ENCODE peak calls at places on chromosome 6, in eight cellular contexts. O is cardiac muscle cell, B is breast epithelium, A is ascending aorta, C is neuronal stem cell, G is psoas muscle, L is MM.1S, M is right lobe of liver. I is an unnamed sample. For H3K4me1 and H3K27me3, the result is how much of the 10 kb centered on the place peaks cover.

GRCh38 chr6:153553627-153554026 is 422.5 kb upstream of the RGS17 start:
- DNase-seq in O (no peak), B (no peak), A (no peak), C (peak), G (no peak), L (peak), M (no peak), I (no peak)

GRCh38 chr6:26301638-26302037 is 63.4 kb upstream of the BTN3A2 start:
- DNase-seq in O (no peak), B (no peak), A (no peak), C (no peak), G (no peak), L (peak), M (no peak), I (no peak)

GRCh38 chr6:160861824-160862223 is 129.7 kb upstream of the MAP3K4 start:
- DNase-seq in O (no peak), B (no peak), A (no peak), C (no peak), G (no peak), L (no peak), M (no peak), I (no peak)

GRCh38 chr6:1645466-1646185 is 35.9 kb downstream of the FOXC1 start:
- DNase-seq in O (no peak), B (no peak), A (no peak), C (no peak), G (no peak), L (no peak), M (no peak), I (no peak)

GRCh38 chr6:140285471-140285870 is 911.0 kb upstream of the CITED2 start:
- DNase-seq in O (peak), B (no peak), A (no peak), C (no peak), G (no peak), L (no peak), M (no peak), I (no peak)

GRCh38 chr6:168507730-168508129 is 66.7 kb downstream of the SMOC2 start:
- DNase-seq in O (no peak), B (no peak), A (no peak), C (no peak), G (no peak), L (no peak), M (no peak), I (no peak)

GRCh38 chr6:21371676-21372161 is 221.8 kb upstream of the SOX4 start:
- DNase-seq in O (peak), B (no peak), A (no peak), C (peak), G (no peak), L (no peak), M (no peak), I (no peak)

GRCh38 chr6:106444777-106445507 is 84.4 kb downstream of the CRYBG1 start:
- DNase-seq in O (peak), B (no peak), A (no peak), C (peak), G (no peak), L (peak), M (no peak), I (peak)

GRCh38 chr6:4593891-4594445 is 182.2 kb upstream of the CDYL start:
- DNase-seq in O (no peak), B (no peak), A (no peak), C (no peak), G (no peak), L (no peak), M (no peak), I (no peak)

GRCh38 chr6:41645007-41645618 is 6.8 kb downstream of the MDFI start:
- DNase-seq in O (no peak), B (no peak), A (no peak), C (no peak), G (no peak), L (no peak), M (peak), I (no peak)

GRCh38 chr6:3109755-3110154 is 8.8 kb upstream of the BPHL start:
- DNase-seq in O (no peak), B (no peak), A (no peak), C (no peak), G (no peak), L (no peak), M (no peak), I (no peak)

GRCh38 chr6:112618796-112619195 is 271.7 kb downstream of the RFPL4B start:
- DNase-seq in O (peak), B (no peak), A (no peak), C (peak), G (no peak), L (no peak), M (no peak), I (no peak)

GRCh38 chr6:166330612-166331011 is 11.7 kb downstream of the SFT2D1 start:
- DNase-seq in O (peak), B (no peak), A (no peak), C (peak), G (peak), L (no peak), M (peak), I (no peak)

GRCh38 chr6:141484726-141485125 is 648.0 kb upstream of the GJE1 start:
- DNase-seq in O (peak), B (no peak), A (no peak), C (no peak), G (no peak), L (peak), M (no peak), I (peak)

GRCh38 chr6:114240800-114241199 is 102.0 kb downstream of the HS3ST5 start:
- DNase-seq in O (no peak), B (no peak), A (no peak), C (no peak), G (no peak), L (no peak), M (no peak), I (no peak)

GRCh38 chr6:157989541-157990289 is 8.1 kb downstream of the SYNJ2 start:
- DNase-seq in O (peak), B (peak), A (no peak), C (no peak), G (peak), L (no peak), M (peak), I (no peak)

GRCh38 chr6:39365281-39366074 is 43.0 kb upstream of the KCNK16 start:
- DNase-seq in O (peak), B (no peak), A (no peak), C (no peak), G (no peak), L (no peak), M (no peak), I (no peak)

GRCh38 chr6:140909156-140909555 is 1223.6 kb upstream of the GJE1 start:
- DNase-seq in O (no peak), B (no peak), A (no peak), C (no peak), G (no peak), L (no peak), M (no peak), I (no peak)

GRCh38 chr6:165708985-165709576 is 46.0 kb upstream of the PDE10A start:
- DNase-seq in O (no peak), B (no peak), A (no peak), C (no peak), G (no peak), L (no peak), M (no peak), I (no peak)

GRCh38 chr6:87436435-87436834 is 28.7 kb downstream of the CFAP206 start:
- DNase-seq in O (peak), B (no peak), A (no peak), C (peak), G (no peak), L (peak), M (peak), I (peak)

GRCh38 chr6:137680678-137681346 is 186.2 kb upstream of the TNFAIP3 start:
- DNase-seq in O (peak), B (no peak), A (no peak), C (no peak), G (no peak), L (no peak), M (no peak), I (no peak)

GRCh38 chr6:14711056-14711703 is 534.7 kb upstream of the JARID2 start:
- DNase-seq in O (peak), B (no peak), A (no peak), C (no peak), G (no peak), L (peak), M (peak), I (no peak)

GRCh38 chr6:25175216-25175615 is 104.0 kb upstream of the CARMIL1 start:
- DNase-seq in O (peak), B (no peak), A (no peak), C (no peak), G (no peak), L (no peak), M (no peak), I (no peak)

GRCh38 chr6:47075168-47075567 is 33.0 kb upstream of the ADGRF1 start:
- DNase-seq in O (no peak), B (no peak), A (no peak), C (no peak), G (no peak), L (no peak), M (no peak), I (no peak)

GRCh38 chr6:147497472-147497871 is 11.0 kb upstream of the SAMD5 start:
- DNase-seq in O (no peak), B (no peak), A (no peak), C (no peak), G (no peak), L (no peak), M (no peak), I (no peak)

GRCh38 chr6:97630592-97630991 is 347.6 kb upstream of the MMS22L start:
- DNase-seq in O (no peak), B (no peak), A (no peak), C (no peak), G (no peak), L (no peak), M (no peak), I (no peak)

GRCh38 chr6:35725721-35726438 is 11.0 kb upstream of the ARMC12 start:
- DNase-seq in O (peak), B (peak), A (peak), C (no peak), G (peak), L (no peak), M (peak), I (no peak)

GRCh38 chr6:26576929-26577719 is 19.6 kb upstream of the ABT1 start:
- DNase-seq in O (peak), B (no peak), A (no peak), C (peak), G (no peak), L (no peak), M (no peak), I (peak)

GRCh38 chr6:71510057-71510713 is 221.6 kb downstream of the OGFRL1 start:
- DNase-seq in O (peak), B (peak), A (no peak), C (peak), G (peak), L (peak), M (peak), I (peak)

GRCh38 chr6:139308936-139309603 is 17.3 kb upstream of the TXLNB start:
- DNase-seq in O (peak), B (no peak), A (no peak), C (no peak), G (no peak), L (no peak), M (peak), I (no peak)

GRCh38 chr6:154292855-154293519 is 63.6 kb downstream of the IPCEF1 start:
- DNase-seq in O (peak), B (no peak), A (no peak), C (no peak), G (no peak), L (no peak), M (no peak), I (no peak)

GRCh38 chr6:156242206-156242605 is 535.0 kb upstream of the ARID1B start:
- DNase-seq in O (no peak), B (no peak), A (no peak), C (no peak), G (no peak), L (no peak), M (no peak), I (no peak)

GRCh38 chr6:33675968-33676367 is 35.5 kb downstream of the UQCC2 start:
- DNase-seq in O (no peak), B (no peak), A (no peak), C (no peak), G (no peak), L (no peak), M (no peak), I (no peak)
- H3K4me1 ChIP-seq in O (under half), B (under half), A (under half), C (under half), G (under half), L (under half), M (under half), I (under half)

GRCh38 chr6:149834513-149835481 is 29.4 kb downstream of the LRP11 start:
- DNase-seq in O (peak), B (peak), A (no peak), C (peak), G (no peak), L (peak), M (no peak), I (peak)
- H3K27me3 ChIP-seq in O (under half), B (under half), A (under half), C (under half), G (under half), L (under half), M (under half), I (under half)

GRCh38 chr6:129684903-129685639 is 24.9 kb downstream of the ARHGAP18 start:
- DNase-seq in O (no peak), B (no peak), A (no peak), C (no peak), G (no peak), L (no peak), M (no peak), I (no peak)
- H3K4me1 ChIP-seq in O (under half), B (under half), A (under half), C (under half), G (half or more), L (half or more), M (under half), I (under half)

GRCh38 chr6:159445351-159445750 is 247.7 kb downstream of the SOD2 start:
- DNase-seq in O (no peak), B (no peak), A (no peak), C (no peak), G (no peak), L (no peak), M (no peak), I (no peak)

GRCh38 chr6:159443521-159443920 is 249.5 kb downstream of the SOD2 start:
- DNase-seq in O (no peak), B (no peak), A (no peak), C (no peak), G (no peak), L (no peak), M (no peak), I (no peak)

GRCh38 chr6:159440907-159441703 is 251.9 kb downstream of the SOD2 start:
- DNase-seq in O (peak), B (no peak), A (no peak), C (no peak), G (no peak), L (no peak), M (no peak), I (no peak)

GRCh38 chr6:159441704-159441981 is 251.4 kb downstream of the SOD2 start:
- DNase-seq in O (no peak), B (no peak), A (no peak), C (no peak), G (no peak), L (no peak), M (no peak), I (no peak)

DNA sequence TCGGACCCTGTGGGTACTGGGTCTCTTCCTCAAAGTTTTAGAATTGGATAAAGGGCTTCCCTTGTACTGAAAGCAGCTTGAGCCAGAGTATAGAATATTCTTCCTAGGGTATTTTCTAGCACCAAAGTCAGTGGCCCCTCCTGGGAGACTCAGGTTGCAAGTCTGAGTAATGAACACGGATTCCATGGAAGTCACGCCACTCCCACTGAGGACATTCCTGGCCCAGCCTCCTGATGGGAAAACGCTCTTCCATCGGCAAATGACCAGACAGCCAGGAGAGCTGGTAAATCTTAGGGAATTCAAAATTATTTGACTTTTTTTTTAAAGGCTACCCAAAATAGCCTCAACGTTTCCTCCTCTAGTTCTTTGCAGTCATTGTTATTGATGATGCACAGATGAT is 249.0 kb downstream of the SOD2 start:
- DNase-seq in O (no peak), B (no peak), A (no peak), C (no peak), G (no peak), L (no peak), M (no peak), I (no peak)
- H3K27me3 ChIP-seq in O (under half), B (under half), A (under half), C (under half), G (under half), L (under half), M (under half), I (under half)

GRCh38 chr6:291148-291696 is 1.1 kb upstream of the DUSP22 start:
- DNase-seq in O (peak), B (no peak), A (no peak), C (no peak), G (no peak), L (peak), M (no peak), I (no peak)
- H3K4me1 ChIP-seq in O (under half), B (under half), A (under half), C (under half), G (under half), L (under half), M (under half), I (under half)

GRCh38 chr6:98831057-98832031 is 3.0 kb upstream of the POU3F2 start:
- DNase-seq in O (no peak), B (no peak), A (no peak), C (peak), G (no peak), L (no peak), M (no peak), I (no peak)

GRCh38 chr6:98828210-98828798 is 6.1 kb upstream of the POU3F2 start:
- DNase-seq in O (no peak), B (no peak), A (no peak), C (peak), G (no peak), L (no peak), M (no peak), I (no peak)

GRCh38 chr6:98825602-98826230 is 8.7 kb upstream of the POU3F2 start:
- DNase-seq in O (no peak), B (no peak), A (no peak), C (peak), G (no peak), L (no peak), M (no peak), I (no peak)

GRCh38 chr6:98827295-98828159 is 6.8 kb upstream of the POU3F2 start:
- DNase-seq in O (no peak), B (no peak), A (no peak), C (peak), G (no peak), L (no peak), M (no peak), I (no peak)

GRCh38 chr6:98828991-98829411 is 5.4 kb upstream of the POU3F2 start:
- DNase-seq in O (no peak), B (no peak), A (no peak), C (peak), G (no peak), L (no peak), M (no peak), I (no peak)
- H3K27me3 ChIP-seq in O (half or more), B (under half), A (under half), C (half or more), G (half or more), L (under half), M (under half), I (under half)

GRCh38 chr6:144855812-144856531 is 570.8 kb downstream of the UTRN start:
- DNase-seq in O (no peak), B (no peak), A (no peak), C (no peak), G (no peak), L (no peak), M (no peak), I (no peak)

GRCh38 chr6:144856622-144857021 is 571.5 kb downstream of the UTRN start:
- DNase-seq in O (no peak), B (no peak), A (no peak), C (no peak), G (no peak), L (no peak), M (no peak), I (no peak)

GRCh38 chr6:144854654-144855053 is 569.5 kb downstream of the UTRN start:
- DNase-seq in O (no peak), B (no peak), A (no peak), C (no peak), G (no peak), L (no peak), M (no peak), I (no peak)

GRCh38 chr6:144857086-144857485 is 572.0 kb downstream of the UTRN start:
- DNase-seq in O (no peak), B (no peak), A (no peak), C (no peak), G (no peak), L (no peak), M (no peak), I (no peak)

GRCh38 chr6:144853603-144854002 is 568.5 kb downstream of the UTRN start:
- DNase-seq in O (no peak), B (no peak), A (no peak), C (no peak), G (no peak), L (peak), M (no peak), I (no peak)
- H3K4me1 ChIP-seq in O (under half), B (under half), A (under half), C (under half), G (under half), L (under half), M (under half), I (under half)

GRCh38 chr6:30462482-30462881 is 26.8 kb upstream of the HLA-E start:
- DNase-seq in O (no peak), B (no peak), A (no peak), C (no peak), G (no peak), L (no peak), M (no peak), I (no peak)
- H3K27me3 ChIP-seq in O (half or more), B (under half), A (under half), C (half or more), G (under half), L (half or more), M (under half), I (half or more)